ENCODE peak calls at places on chromosomes 3 and 15, in four cellular contexts. A is SK-N-SH; B is CD8-positive, alpha-beta T cell; Y is MM.1S. Z is an unnamed sample. For H3K36me3, the result is how much of the 10 kb centered on the place peaks cover.

GRCh38 chr3:168843481-168843880 is 747.8 kb upstream of the GOLIM4 start:
- DNase-seq in A (no peak), B (no peak), Y (no peak), Z (no peak)

GRCh38 chr3:18593231-18593630 is 168.1 kb upstream of the SATB1 start:
- DNase-seq in A (no peak), B (no peak), Y (no peak), Z (no peak)

GRCh38 chr3:150184426-150185071 is 213.9 kb upstream of the PFN2 start:
- DNase-seq in A (no peak), B (no peak), Y (no peak), Z (no peak)

GRCh38 chr3:49840371-49840770 is 16.0 kb downstream of the TRAIP start:
- DNase-seq in A (no peak), B (no peak), Y (no peak), Z (no peak)

GRCh38 chr3:35758358-35758757 is 119.0 kb downstream of the ARPP21 start:
- DNase-seq in A (no peak), B (no peak), Y (no peak), Z (no peak)

GRCh38 chr3:123365450-123366143 is 83.3 kb downstream of the ADCY5 start:
- DNase-seq in A (peak), B (no peak), Y (no peak), Z (no peak)

GRCh38 chr15:58065445-58066041 is at the start of gene ALDH1A2:
- DNase-seq in A (peak), B (peak), Y (no peak), Z (peak)

GRCh38 chr3:126371096-126371705 is 14.0 kb upstream of the KLF15 start:
- DNase-seq in A (no peak), B (no peak), Y (no peak), Z (no peak)

GRCh38 chr3:52310861-52311566 is 5.1 kb upstream of the DNAH1 start:
- DNase-seq in A (no peak), B (peak), Y (peak), Z (no peak)

GRCh38 chr15:98682992-98683701 is 34.8 kb downstream of the IGF1R start:
- DNase-seq in A (no peak), B (no peak), Y (no peak), Z (no peak)

GRCh38 chr3:189902230-189903186 is 218.2 kb downstream of the P3H2 start:
- DNase-seq in A (no peak), B (no peak), Y (no peak), Z (no peak)

GRCh38 chr3:161412117-161412516 is 40.8 kb upstream of the SPTSSB start:
- DNase-seq in A (no peak), B (no peak), Y (no peak), Z (no peak)

GRCh38 chr3:183862610-183863009 is 22.1 kb downstream of the PARL start:
- DNase-seq in A (no peak), B (no peak), Y (no peak), Z (no peak)

GRCh38 chr3:95134693-95135375 is 1072.0 kb downstream of the NSUN3 start:
- DNase-seq in A (no peak), B (no peak), Y (peak), Z (no peak)

GRCh38 chr3:171115667-171116066 is 89.1 kb upstream of the SLC2A2 start:
- DNase-seq in A (no peak), B (no peak), Y (no peak), Z (no peak)

GRCh38 chr3:40504636-40505430 is 1.0 kb upstream of the ZNF620 start:
- DNase-seq in A (no peak), B (no peak), Y (no peak), Z (no peak)

GRCh38 chr3:197682713-197683112 is 54.0 kb downstream of the RUBCN start:
- DNase-seq in A (no peak), B (no peak), Y (no peak), Z (no peak)

GRCh38 chr15:85760049-85760448 is 34.7 kb downstream of the KLHL25 start:
- DNase-seq in A (no peak), B (no peak), Y (no peak), Z (no peak)

GRCh38 chr15:43133429-43134156 is at the start of gene TMEM62:
- DNase-seq in A (peak), B (peak), Y (peak), Z (peak)

GRCh38 chr3:194277547-194278091 is 73.5 kb downstream of the CPN2 start:
- DNase-seq in A (peak), B (no peak), Y (no peak), Z (no peak)

GRCh38 chr3:170553788-170554620 is 31.9 kb downstream of the SLC7A14 start:
- DNase-seq in A (no peak), B (no peak), Y (no peak), Z (no peak)

GRCh38 chr3:113035387-113035982 is 44.7 kb downstream of the GTPBP8 start:
- DNase-seq in A (peak), B (peak), Y (peak), Z (peak)

GRCh38 chr15:43912208-43912607 is 85.4 kb downstream of the WDR76 start:
- DNase-seq in A (no peak), B (no peak), Y (no peak), Z (no peak)

GRCh38 chr3:154334973-154335420 is 10.7 kb upstream of the DHX36 start:
- DNase-seq in A (peak), B (no peak), Y (peak), Z (peak)

GRCh38 chr3:52831500-52832301 is 1.2 kb upstream of the ITIH4 start:
- DNase-seq in A (peak), B (no peak), Y (no peak), Z (no peak)

GRCh38 chr3:129313983-129314756 is 35.5 kb downstream of the HMCES start:
- DNase-seq in A (peak), B (no peak), Y (peak), Z (peak)

GRCh38 chr3:123489400-123490004 is 40.6 kb upstream of the ADCY5 start:
- DNase-seq in A (peak), B (peak), Y (peak), Z (peak)

GRCh38 chr3:179046497-179047353 is 24.9 kb downstream of the ZMAT3 start:
- DNase-seq in A (no peak), B (no peak), Y (no peak), Z (no peak)

GRCh38 chr15:58043192-58043903 is 22.2 kb downstream of the ALDH1A2 start:
- DNase-seq in A (no peak), B (peak), Y (peak), Z (peak)

GRCh38 chr3:22431334-22431733 is 680.3 kb upstream of the ZNF385D start:
- DNase-seq in A (no peak), B (no peak), Y (no peak), Z (no peak)

GRCh38 chr3:147431746-147432145 is 22.6 kb downstream of the ZIC1 start:
- DNase-seq in A (no peak), B (no peak), Y (no peak), Z (no peak)

GRCh38 chr3:78430741-78431140 is 1337.1 kb downstream of the ROBO1 start:
- DNase-seq in A (no peak), B (no peak), Y (no peak), Z (no peak)

GRCh38 chr3:47658444-47658843 is 79.8 kb upstream of the CSPG5 start:
- DNase-seq in A (no peak), B (no peak), Y (no peak), Z (no peak)

GRCh38 chr15:90910441-90911301 is 7.6 kb downstream of the MAN2A2 start:
- DNase-seq in A (no peak), B (no peak), Y (no peak), Z (no peak)

GRCh38 chr3:73029321-73029796 is 32.1 kb upstream of the EBLN2 start:
- DNase-seq in A (no peak), B (no peak), Y (no peak), Z (no peak)

GRCh38 chr3:63824309-63824708 is 5.2 kb downstream of the C3orf49 start:
- DNase-seq in A (no peak), B (no peak), Y (no peak), Z (no peak)

GRCh38 chr3:197001972-197002700 is 27.5 kb downstream of the MELTF start:
- DNase-seq in A (no peak), B (no peak), Y (no peak), Z (no peak)

GRCh38 chr3:141060287-141060686 is 9.1 kb downstream of the SPSB4 start:
- DNase-seq in A (no peak), B (no peak), Y (no peak), Z (no peak)

GRCh38 chr15:78360426-78360825 is 20.3 kb downstream of the CRABP1 start:
- DNase-seq in A (peak), B (no peak), Y (no peak), Z (no peak)

GRCh38 chr3:127254730-127255129 is 33.1 kb downstream of the PRR20G start:
- DNase-seq in A (peak), B (no peak), Y (peak), Z (no peak)

DNA sequence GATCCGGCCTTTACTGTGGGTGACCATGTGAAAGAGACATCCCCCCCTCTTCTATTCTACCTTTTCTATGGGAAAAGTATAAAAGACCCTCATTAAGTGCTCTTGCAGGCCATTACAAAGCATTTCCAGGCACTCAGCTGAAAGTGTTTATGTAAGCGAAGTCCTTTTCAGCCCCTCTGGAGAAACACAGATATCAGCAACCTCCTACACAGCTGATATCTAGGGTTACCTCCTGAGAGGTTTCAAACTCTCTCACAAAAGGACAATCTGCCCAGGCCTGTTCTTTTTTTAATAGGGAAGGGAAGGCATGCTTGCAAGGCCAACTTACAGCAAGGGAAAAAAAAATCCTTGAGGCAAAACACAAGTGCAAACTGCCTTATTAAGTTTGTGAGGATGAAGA is 12.6 kb downstream of the ETV5 start:
- DNase-seq in A (no peak), B (no peak), Y (no peak), Z (no peak)
- H3K36me3 ChIP-seq in A (under half), B (under half), Y (under half), Z (under half)

DNA sequence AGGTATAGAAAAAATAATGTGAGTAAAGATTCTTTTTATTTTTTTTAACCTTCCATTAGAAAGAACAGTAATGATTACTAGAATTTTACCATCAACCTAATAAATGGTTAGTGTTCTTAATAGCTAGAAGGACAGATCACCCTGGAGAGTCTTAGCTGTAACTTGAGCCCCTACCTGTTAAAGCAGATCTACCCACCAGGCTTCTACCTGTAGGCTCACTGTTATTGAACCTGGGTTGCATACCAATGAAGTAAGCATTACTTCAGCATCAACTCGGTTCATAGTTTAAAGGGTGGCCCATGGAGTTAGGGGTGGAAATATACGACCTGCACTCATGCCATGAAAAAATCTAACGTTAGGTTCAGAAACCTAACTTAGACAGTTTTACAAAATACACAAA is 280.4 kb downstream of the BBX start:
- DNase-seq in A (no peak), B (no peak), Y (no peak), Z (no peak)
- H3K36me3 ChIP-seq in A (under half), B (under half), Y (under half), Z (half or more)

GRCh38 chr3:14422016-14422963 is 19.9 kb downstream of the SLC6A6 start:
- DNase-seq in A (no peak), B (no peak), Y (no peak), Z (no peak)
- H3K36me3 ChIP-seq in A (under half), B (under half), Y (under half), Z (under half)

GRCh38 chr3:130700541-130700940 is 46.1 kb downstream of the PIK3R4 start:
- DNase-seq in A (no peak), B (no peak), Y (no peak), Z (no peak)

GRCh38 chr3:130705501-130705900 is 41.1 kb downstream of the PIK3R4 start:
- DNase-seq in A (no peak), B (no peak), Y (no peak), Z (no peak)

GRCh38 chr3:130702985-130703384 is 43.6 kb downstream of the PIK3R4 start:
- DNase-seq in A (no peak), B (no peak), Y (no peak), Z (no peak)

GRCh38 chr3:130699765-130700164 is 46.9 kb downstream of the PIK3R4 start:
- DNase-seq in A (no peak), B (no peak), Y (peak), Z (no peak)
- H3K36me3 ChIP-seq in A (half or more), B (under half), Y (under half), Z (under half)

DNA sequence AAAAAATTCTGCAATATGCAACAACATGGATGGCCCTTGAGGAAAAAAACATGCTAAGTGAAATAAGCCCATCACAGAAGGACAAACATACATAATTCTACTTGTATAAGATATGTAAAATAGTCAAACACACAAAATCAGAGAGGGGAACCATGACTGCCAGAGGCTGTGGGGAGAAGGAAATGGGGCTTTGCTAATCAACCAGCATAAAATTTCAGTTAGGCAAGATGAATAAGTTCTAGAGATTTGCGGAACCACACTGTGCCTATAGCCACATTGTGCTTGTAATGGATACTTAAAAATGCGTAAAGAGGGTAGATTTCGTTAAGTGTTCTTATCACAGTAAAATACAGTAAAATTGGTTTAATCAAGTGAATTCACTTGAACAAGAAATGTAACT is 33.7 kb upstream of the SPTBN5 start:
- DNase-seq in A (no peak), B (no peak), Y (no peak), Z (no peak)
- H3K36me3 ChIP-seq in A (under half), B (under half), Y (under half), Z (under half)

GRCh38 chr3:59244343-59244742 is 194.5 kb upstream of the CFAP20DC start:
- DNase-seq in A (no peak), B (no peak), Y (no peak), Z (no peak)
- H3K36me3 ChIP-seq in A (under half), B (under half), Y (under half), Z (under half)

GRCh38 chr3:44469914-44470313 is 7.6 kb downstream of the ZNF445 start:
- DNase-seq in A (no peak), B (no peak), Y (no peak), Z (no peak)

GRCh38 chr3:44467241-44467640 is 10.2 kb downstream of the ZNF445 start:
- DNase-seq in A (no peak), B (no peak), Y (no peak), Z (no peak)

GRCh38 chr3:44468572-44469520 is 8.6 kb downstream of the ZNF445 start:
- DNase-seq in A (no peak), B (no peak), Y (no peak), Z (no peak)

GRCh38 chr3:44464509-44464908 is 13.0 kb downstream of the ZNF445 start:
- DNase-seq in A (no peak), B (no peak), Y (no peak), Z (no peak)
- H3K36me3 ChIP-seq in A (half or more), B (under half), Y (under half), Z (under half)

DNA sequence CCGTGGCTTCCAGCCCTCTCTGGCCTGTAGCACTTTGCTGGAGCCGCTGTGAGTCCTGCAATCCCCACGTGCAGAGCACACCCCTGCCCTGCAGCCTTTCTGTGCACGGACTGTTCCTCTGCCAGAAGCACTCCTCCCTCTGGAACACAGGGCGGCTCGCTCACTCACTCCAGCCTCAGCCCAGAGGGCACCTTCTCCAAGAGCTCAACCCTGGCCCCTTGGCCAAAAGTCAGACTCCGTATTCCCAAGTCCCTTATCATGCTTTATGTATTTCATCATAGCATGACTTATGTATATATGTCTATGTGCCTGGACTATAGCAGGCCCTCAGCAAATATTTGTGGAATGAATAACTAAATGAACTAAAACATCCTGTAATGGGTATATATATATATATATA is 63.2 kb downstream of the ASB7 start:
- DNase-seq in A (no peak), B (no peak), Y (no peak), Z (no peak)
- H3K36me3 ChIP-seq in A (under half), B (under half), Y (under half), Z (under half)

GRCh38 chr3:44942202-44942921 is 33.6 kb downstream of the ZDHHC3 start:
- DNase-seq in A (no peak), B (no peak), Y (no peak), Z (no peak)

DNA sequence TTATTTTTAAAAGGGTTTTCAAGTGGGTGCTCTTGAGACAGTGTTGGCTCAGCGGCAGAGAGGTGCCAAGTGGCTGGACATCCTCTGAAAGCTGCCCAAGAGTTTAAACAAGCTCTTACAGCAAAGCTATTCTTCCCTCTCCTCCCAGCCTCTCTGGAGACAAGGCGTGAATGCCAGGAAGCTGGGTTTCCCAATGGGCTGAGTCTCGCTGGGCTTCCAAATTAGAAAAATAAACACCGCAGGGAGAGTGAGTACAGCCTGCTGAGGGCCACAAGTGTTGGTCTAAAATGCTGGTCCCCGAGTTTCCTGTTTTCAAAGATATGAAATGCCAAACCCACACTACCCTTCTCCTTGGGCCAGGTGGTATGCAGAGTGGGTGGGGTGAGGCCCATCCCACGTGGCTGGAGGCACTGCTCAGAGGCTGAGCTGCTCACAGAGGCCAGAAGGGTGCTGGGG is 36.4 kb downstream of the ZDHHC3 start:
- DNase-seq in A (no peak), B (no peak), Y (no peak), Z (no peak)
- H3K36me3 ChIP-seq in A (under half), B (under half), Y (under half), Z (under half)